ENCODE peak calls at places on chromosomes 7 and 10, in four cellular contexts. W, P, G and J are unnamed samples.

GRCh38 chr10:104081998-104082397 is 3.7 kb downstream of the COL17A1 start:
- DNase-seq in W (no peak), P (no peak), G (no peak), J (no peak)

GRCh38 chr10:105953056-105953455 is 1211.5 kb downstream of the SORCS1 start:
- DNase-seq in P (no peak), G (no peak), W (no peak), J (no peak)

GRCh38 chr7:1434165-1434718 is 25.0 kb downstream of the MICALL2 start:
- DNase-seq in W (no peak), G (no peak), P (no peak), J (no peak)

GRCh38 chr7:43038229-43038628 is 74.2 kb upstream of the HECW1 start:
- DNase-seq in P (peak; percentile 6), G (no peak), W (no peak), J (no peak)

GRCh38 chr10:103282961-103283360 is 6.0 kb downstream of the INA start:
- DNase-seq in W (no peak), P (no peak), G (no peak), J (no peak)

GRCh38 chr10:79058899-79059771 is 9.6 kb upstream of the ZMIZ1 start:
- DNase-seq in W (no peak), G (no peak), P (no peak), J (peak; percentile 38)

GRCh38 chr10:24989867-24990266 is 26.1 kb downstream of the ENKUR start:
- DNase-seq in G (no peak), P (no peak), W (no peak), J (no peak)

GRCh38 chr10:21292763-21293517 is 232.5 kb downstream of the SKIDA1 start:
- DNase-seq in G (peak; percentile 88), W (peak; percentile 77), P (peak; percentile 99), J (peak; percentile 74)

GRCh38 chr10:91296471-91296870 is 76.0 kb downstream of the PCGF5 start:
- DNase-seq in W (no peak), G (peak; percentile 47), P (peak; percentile 52), J (no peak)

GRCh38 chr7:135273581-135273980 is 39.9 kb downstream of the STRA8 start:
- DNase-seq in G (no peak), W (no peak), P (no peak), J (no peak)

GRCh38 chr7:47518827-47519226 is 63.1 kb downstream of the TNS3 start:
- DNase-seq in G (no peak), P (peak; percentile 88), W (no peak), J (no peak)

GRCh38 chr10:24351883-24352778 is 143.2 kb downstream of the KIAA1217 start:
- DNase-seq in W (no peak), G (no peak), P (no peak), J (no peak)

GRCh38 chr7:12927635-12928434 is 240.4 kb downstream of the ARL4A start:
- DNase-seq in G (no peak), W (no peak), P (no peak), J (no peak)

GRCh38 chr10:82778908-82779307 is 903.9 kb downstream of the NRG3 start:
- DNase-seq in W (no peak), G (no peak), P (no peak), J (no peak)

GRCh38 chr10:19906108-19906791 is 90.0 kb downstream of the PLXDC2 start:
- DNase-seq in P (no peak), G (no peak), W (no peak), J (no peak)

GRCh38 chr7:13908667-13909382 is 80.6 kb downstream of the ETV1 start:
- DNase-seq in P (no peak), G (no peak), W (no peak), J (no peak)

GRCh38 chr7:56175086-56175760 is 59.0 kb upstream of the NUPR2 start:
- DNase-seq in P (peak; percentile 24), W (peak; percentile 51), G (no peak), J (peak; percentile 68)

GRCh38 chr7:30157217-30157616 is 22.4 kb downstream of the MTURN start:
- DNase-seq in P (no peak), W (no peak), G (peak; percentile 39), J (no peak)

GRCh38 chr7:6028563-6028962 is 2.6 kb upstream of the ANKRD61 start:
- DNase-seq in G (no peak), P (no peak), W (no peak), J (no peak)

GRCh38 chr7:38731195-38731594 is 100.0 kb upstream of the AMPH start:
- DNase-seq in G (no peak), P (peak; percentile 62), W (no peak), J (no peak)

GRCh38 chr7:112080441-112080840 is 125.8 kb downstream of the DOCK4 start:
- DNase-seq in G (no peak), P (peak; percentile 97), W (no peak), J (no peak)

GRCh38 chr10:2968401-2968800 is 98.9 kb upstream of the PFKP start:
- DNase-seq in W (no peak), G (no peak), P (peak; percentile 55), J (no peak)

GRCh38 chr7:519429-519973 is at the start of gene PDGFA:
- DNase-seq in P (peak; percentile 73), G (no peak), W (peak; percentile 70), J (no peak)

GRCh38 chr7:98286701-98287485 is 5.4 kb downstream of the BRI3 start:
- DNase-seq in G (no peak), W (peak; percentile 55), P (no peak), J (no peak)